ENCODE peak calls at places on chromosomes 3 and 15, in five cellular contexts. U is HEK293T, E is left ventricle myocardium superior, W is dorsolateral prefrontal cortex, L is HTR-8/SVneo. N is an unnamed sample.

GRCh38 chr15:63181658-63182057 is 7.7 kb upstream of the RAB8B start:
- DNase-seq in L (no peak), E (no peak), W (no peak), U (no peak), N (no peak)

GRCh38 chr3:37916685-37917084 is 55.0 kb downstream of the CTDSPL start:
- DNase-seq in W (no peak), L (no peak), U (no peak), E (no peak), N (no peak)

GRCh38 chr3:157611176-157611575 is 108.0 kb upstream of the VEPH1 start:
- DNase-seq in E (no peak), U (no peak), L (no peak), W (no peak), N (no peak)

GRCh38 chr3:108103971-108104797 is 13.4 kb upstream of the CD47 start:
- DNase-seq in W (no peak), U (no peak), E (peak; percentile 41), L (no peak), N (no peak)

GRCh38 chr3:164459526-164460151 is 618.7 kb downstream of the SI start:
- DNase-seq in W (no peak), E (no peak), U (no peak), L (peak; percentile 27), N (no peak)

GRCh38 chr15:90221251-90221900 is 12.4 kb downstream of the CIB1 start:
- DNase-seq in U (peak; percentile 87), E (peak; percentile 81), W (peak; percentile 75), L (peak; percentile 80), N (peak; percentile 91)

GRCh38 chr15:45573961-45574629 is 13.1 kb upstream of the BLOC1S6 start:
- DNase-seq in W (no peak), U (no peak), L (peak; percentile 12), E (no peak), N (no peak)

GRCh38 chr3:158830391-158830790 is 28.5 kb downstream of the MFSD1 start:
- DNase-seq in U (no peak), L (no peak), W (no peak), E (no peak), N (no peak)

GRCh38 chr3:66593978-66594377 is 93.2 kb upstream of the LRIG1 start:
- DNase-seq in L (peak; percentile 65), U (no peak), E (no peak), W (no peak), N (no peak)

GRCh38 chr3:27696906-27697305 is 25.2 kb downstream of the EOMES start:
- DNase-seq in L (no peak), E (no peak), U (no peak), W (no peak), N (no peak)

GRCh38 chr3:13376091-13376490 is 44.0 kb downstream of the NUP210 start:
- DNase-seq in U (no peak), L (no peak), W (no peak), E (no peak), N (no peak)

GRCh38 chr3:170418422-170419300 is at the start of gene CLDN11:
- DNase-seq in U (no peak), W (peak; percentile 84), E (peak; percentile 67), L (peak; percentile 86), N (peak; percentile 59)

GRCh38 chr15:92839696-92840095 is 60.4 kb upstream of the CHD2 start:
- DNase-seq in U (no peak), E (no peak), L (no peak), W (no peak), N (no peak)

GRCh38 chr3:172287811-172288477 is 160.3 kb downstream of the GHSR start:
- DNase-seq in U (no peak), E (peak; percentile 45), W (no peak), L (no peak), N (no peak)

GRCh38 chr3:197583371-197583770 is 27.6 kb upstream of the BDH1 start:
- DNase-seq in E (no peak), U (no peak), W (no peak), L (no peak), N (no peak)

GRCh38 chr15:69092159-69092558 is 68.3 kb upstream of the GLCE start:
- DNase-seq in E (no peak), W (no peak), U (no peak), L (peak; percentile 56), N (no peak)

GRCh38 chr3:25895443-25895842 is 105.6 kb downstream of the OXSM start:
- DNase-seq in W (no peak), U (no peak), L (no peak), E (no peak), N (no peak)

GRCh38 chr3:154981201-154981600 is 98.9 kb upstream of the MME start:
- DNase-seq in U (no peak), L (no peak), E (no peak), W (no peak), N (no peak)

GRCh38 chr15:100284701-100285100 is 57.1 kb downstream of the ADAMTS17 start:
- DNase-seq in E (peak; percentile 88), U (no peak), W (no peak), L (no peak), N (peak; percentile 81)

N was measured in posterior cingulate gyrus.